ENCODE peak calls at places on chromosomes 12 and 14, in six cellular contexts. One of them, this sample, is unnamed.

GRCh38 chr12:70364695-70365397 is 1.2 kb upstream of the KCNMB4 start:
- DNase-seq in AG08396: peak
- DNase-seq in T-cell: no peak
- DNase-seq in NCI-H1436: no peak
- DNase-seq in breast epithelium: no peak
- DNase-seq in tibial artery: no peak
- DNase-seq in this sample: no peak

GRCh38 chr14:24734917-24735500 is 101.0 kb upstream of the GZMB start:
- DNase-seq in breast epithelium: no peak
- DNase-seq in tibial artery: peak
- DNase-seq in NCI-H1436: peak
- DNase-seq in AG08396: peak
- DNase-seq in T-cell: no peak
- DNase-seq in this sample: no peak

GRCh38 chr12:124621296-124621660 is 53.9 kb upstream of the NCOR2 start:
- DNase-seq in AG08396: peak
- DNase-seq in NCI-H1436: no peak
- DNase-seq in breast epithelium: peak
- DNase-seq in T-cell: no peak
- DNase-seq in tibial artery: peak
- DNase-seq in this sample: peak

GRCh38 chr14:55389330-55389729 is 22.3 kb downstream of the ATG14 start:
- DNase-seq in NCI-H1436: no peak
- DNase-seq in tibial artery: no peak
- DNase-seq in T-cell: no peak
- DNase-seq in AG08396: peak
- DNase-seq in breast epithelium: no peak
- DNase-seq in this sample: no peak

GRCh38 chr14:63205281-63205575 is 985 bp downstream of the RHOJ start:
- DNase-seq in T-cell: no peak
- DNase-seq in AG08396: no peak
- DNase-seq in NCI-H1436: no peak
- DNase-seq in tibial artery: no peak
- DNase-seq in breast epithelium: no peak
- DNase-seq in this sample: no peak

GRCh38 chr14:102748806-102749205 is 28.4 kb upstream of the TRAF3 start:
- DNase-seq in NCI-H1436: no peak
- DNase-seq in T-cell: no peak
- DNase-seq in tibial artery: no peak
- DNase-seq in breast epithelium: no peak
- DNase-seq in AG08396: no peak
- DNase-seq in this sample: no peak

GRCh38 chr14:76768671-76769500 is 7.6 kb downstream of the VASH1 start:
- DNase-seq in tibial artery: no peak
- DNase-seq in NCI-H1436: no peak
- DNase-seq in AG08396: no peak
- DNase-seq in T-cell: no peak
- DNase-seq in breast epithelium: no peak
- DNase-seq in this sample: no peak

GRCh38 chr12:88763536-88764100 is 183.3 kb upstream of the KITLG start:
- DNase-seq in T-cell: no peak
- DNase-seq in breast epithelium: no peak
- DNase-seq in AG08396: no peak
- DNase-seq in tibial artery: no peak
- DNase-seq in NCI-H1436: no peak
- DNase-seq in this sample: no peak

GRCh38 chr12:39571351-39571750 is 48.3 kb downstream of the ABCD2 start:
- DNase-seq in T-cell: no peak
- DNase-seq in breast epithelium: no peak
- DNase-seq in tibial artery: no peak
- DNase-seq in AG08396: no peak
- DNase-seq in NCI-H1436: no peak
- DNase-seq in this sample: no peak

GRCh38 chr14:64200170-64200569 is 94.0 kb downstream of the ESR2 start:
- DNase-seq in breast epithelium: no peak
- DNase-seq in AG08396: no peak
- DNase-seq in tibial artery: no peak
- DNase-seq in T-cell: no peak
- DNase-seq in NCI-H1436: no peak
- DNase-seq in this sample: no peak

GRCh38 chr14:72576258-72576657 is 317.6 kb downstream of the DPF3 start:
- DNase-seq in NCI-H1436: no peak
- DNase-seq in T-cell: no peak
- DNase-seq in tibial artery: no peak
- DNase-seq in breast epithelium: no peak
- DNase-seq in AG08396: no peak
- DNase-seq in this sample: no peak

GRCh38 chr14:97846156-97846555 is 1049.0 kb downstream of the VRK1 start:
- DNase-seq in breast epithelium: no peak
- DNase-seq in AG08396: no peak
- DNase-seq in tibial artery: no peak
- DNase-seq in NCI-H1436: no peak
- DNase-seq in T-cell: no peak
- DNase-seq in this sample: no peak

GRCh38 chr12:12214635-12215131 is 52.2 kb downstream of the LRP6 start:
- DNase-seq in breast epithelium: no peak
- DNase-seq in NCI-H1436: no peak
- DNase-seq in tibial artery: no peak
- DNase-seq in T-cell: no peak
- DNase-seq in AG08396: peak
- DNase-seq in this sample: no peak

GRCh38 chr12:101566318-101566717 is 28.5 kb upstream of the MYBPC1 start:
- DNase-seq in T-cell: no peak
- DNase-seq in tibial artery: no peak
- DNase-seq in NCI-H1436: no peak
- DNase-seq in AG08396: no peak
- DNase-seq in breast epithelium: no peak
- DNase-seq in this sample: no peak

GRCh38 chr12:98085360-98085759 is 430.0 kb upstream of the TMPO start:
- DNase-seq in breast epithelium: no peak
- DNase-seq in NCI-H1436: no peak
- DNase-seq in tibial artery: no peak
- DNase-seq in AG08396: no peak
- DNase-seq in T-cell: no peak
- DNase-seq in this sample: no peak

GRCh38 chr12:70577283-70577634 is 60.0 kb downstream of the PTPRB start:
- DNase-seq in NCI-H1436: no peak
- DNase-seq in tibial artery: no peak
- DNase-seq in AG08396: no peak
- DNase-seq in breast epithelium: no peak
- DNase-seq in T-cell: no peak
- DNase-seq in this sample: no peak

GRCh38 chr12:124804011-124804621 is 59.5 kb downstream of the SCARB1 start:
- DNase-seq in tibial artery: no peak
- DNase-seq in breast epithelium: peak
- DNase-seq in T-cell: no peak
- DNase-seq in NCI-H1436: no peak
- DNase-seq in AG08396: peak
- DNase-seq in this sample: no peak

GRCh38 chr14:21868442-21869046 is 194.9 kb upstream of the OR4E1 start:
- DNase-seq in NCI-H1436: no peak
- DNase-seq in breast epithelium: no peak
- DNase-seq in AG08396: peak
- DNase-seq in T-cell: peak
- DNase-seq in tibial artery: peak
- DNase-seq in this sample: no peak